ENCODE peak calls at places on chromosome 16, in nine cellular contexts. N is NCI-H1092; A is NCI-H1930; H is NCI-H2081; Z is activated T-helper 9 cell treated with anti-CD3 and anti-CD28 coated beads, Interleukin-2, amount 50 U/mL, for 16 hours; E is mesendoderm; T is stimulated activated CD8-positive, alpha-beta memory T cell treated with anti-CD3 and anti-CD28 coated beads, Interleukin-4, amount 100 ng/mL, for 1 hour; W is activated CD4-positive, alpha-beta T cell treated with anti-CD3 and anti-CD28 coated beads, Interleukin-2, amount 50 U/mL, for 4 hours; X is omental fat pad. I is an unnamed sample.

GRCh38 chr16:50196736-50197135 is 43.6 kb downstream of the TENT4B start:
- DNase-seq in N (no peak), A (no peak), H (no peak), Z (no peak), E (no peak), T (no peak), W (no peak), X (no peak), I (no peak)

GRCh38 chr16:63289834-63290460 is 1253.7 kb upstream of the CDH8 start:
- DNase-seq in N (peak; percentile 9), A (peak; percentile 3), H (peak; percentile 32), Z (no peak), E (peak; percentile 70), T (no peak), W (no peak), X (no peak), I (no peak)

GRCh38 chr16:66093217-66093616 is 273.3 kb upstream of the CDH5 start:
- DNase-seq in N (no peak), A (no peak), H (no peak), Z (no peak), E (no peak), T (no peak), W (no peak), X (no peak), I (no peak)

GRCh38 chr16:57622361-57623250 is 5.8 kb upstream of the ADGRG1 start:
- DNase-seq in N (no peak), A (no peak), H (no peak), Z (no peak), E (no peak), T (no peak), W (no peak), X (no peak), I (no peak)

GRCh38 chr16:55000595-55000994 is 69.9 kb downstream of the IRX5 start:
- DNase-seq in N (no peak), A (no peak), H (no peak), Z (no peak), E (no peak), T (no peak), W (no peak), X (no peak), I (no peak)

GRCh38 chr16:18853694-18854093 is 52.3 kb upstream of the ARL6IP1 start:
- DNase-seq in N (no peak), A (no peak), H (no peak), Z (no peak), E (no peak), T (no peak), W (no peak), X (no peak), I (no peak)

GRCh38 chr16:48231675-48232214 is 12.4 kb upstream of the LONP2 start:
- DNase-seq in N (no peak), A (peak; percentile 2), H (no peak), Z (no peak), E (peak; percentile 55), T (no peak), W (peak; percentile 5), X (no peak), I (no peak)

GRCh38 chr16:80883159-80883642 is 78.8 kb upstream of the CDYL2 start:
- DNase-seq in N (no peak), A (no peak), H (no peak), Z (no peak), E (no peak), T (no peak), W (no peak), X (no peak), I (no peak)

GRCh38 chr16:12507366-12507765 is 296.3 kb downstream of the CPPED1 start:
- DNase-seq in N (no peak), A (no peak), H (no peak), Z (no peak), E (no peak), T (no peak), W (no peak), X (no peak), I (no peak)

GRCh38 chr16:53523126-53523804 is 20.3 kb upstream of the AKTIP start:
- DNase-seq in N (no peak), A (no peak), H (no peak), Z (no peak), E (no peak), T (no peak), W (no peak), X (no peak), I (no peak)

GRCh38 chr16:81549547-81550411 is 105.2 kb downstream of the CMIP start:
- DNase-seq in N (no peak), A (no peak), H (no peak), Z (no peak), E (no peak), T (no peak), W (no peak), X (no peak), I (no peak)

GRCh38 chr16:49431591-49432290 is 58.1 kb downstream of the C16orf78 start:
- DNase-seq in N (no peak), A (no peak), H (no peak), Z (no peak), E (no peak), T (no peak), W (no peak), X (no peak), I (no peak)

GRCh38 chr16:48101069-48101674 is 54.6 kb downstream of the ABCC12 start:
- DNase-seq in N (peak; percentile 15), A (no peak), H (peak; percentile 38), Z (peak; percentile 13), E (no peak), T (no peak), W (peak; percentile 15), X (no peak), I (no peak)

GRCh38 chr16:66604376-66605176 is at the start of gene CMTM3:
- DNase-seq in N (peak; percentile 16), A (peak; percentile 32), H (peak; percentile 38), Z (peak; percentile 64), E (peak; percentile 78), T (peak; percentile 39), W (peak; percentile 65), X (peak; percentile 58), I (no peak)

GRCh38 chr16:73717266-73718057 is 579.2 kb upstream of the PSMD7 start:
- DNase-seq in N (no peak), A (no peak), H (no peak), Z (no peak), E (no peak), T (no peak), W (no peak), X (no peak), I (no peak)

GRCh38 chr16:74521691-74522090 is 85.2 kb downstream of the GLG1 start:
- DNase-seq in N (no peak), A (no peak), H (no peak), Z (no peak), E (peak; percentile 32), T (no peak), W (no peak), X (no peak), I (no peak)

GRCh38 chr16:86931410-86931941 is 353.1 kb downstream of the FOXL1 start:
- DNase-seq in N (no peak), A (no peak), H (no peak), Z (no peak), E (peak; percentile 48), T (no peak), W (no peak), X (no peak), I (no peak)

GRCh38 chr16:8712589-8713361 is 38.4 kb downstream of the ABAT start:
- DNase-seq in N (peak; percentile 85), A (peak; percentile 74), H (peak; percentile 32), Z (no peak), E (peak; percentile 41), T (no peak), W (no peak), X (no peak), I (no peak)

GRCh38 chr16:66660422-66661209 is 35.9 kb downstream of the CMTM4 start:
- DNase-seq in N (peak; percentile 53), A (no peak), H (no peak), Z (no peak), E (peak; percentile 81), T (no peak), W (no peak), X (no peak), I (no peak)

GRCh38 chr16:88803264-88803987 is at the start of gene CDT1:
- DNase-seq in N (peak; percentile 73), A (peak; percentile 76), H (peak; percentile 58), Z (peak; percentile 84), E (peak; percentile 78), T (peak; percentile 77), W (peak; percentile 73), X (no peak), I (no peak)

GRCh38 chr16:70402916-70403659 is 35.8 kb downstream of the ST3GAL2 start:
- DNase-seq in N (no peak), A (no peak), H (no peak), Z (no peak), E (no peak), T (no peak), W (no peak), X (no peak), I (no peak)

GRCh38 chr16:55853114-55853513 is 20.2 kb upstream of the CES1 start:
- DNase-seq in N (no peak), A (no peak), H (no peak), Z (no peak), E (no peak), T (no peak), W (no peak), X (no peak), I (no peak)

GRCh38 chr16:74742051-74742481 is 32.6 kb downstream of the FA2H start:
- DNase-seq in N (no peak), A (no peak), H (no peak), Z (no peak), E (no peak), T (no peak), W (no peak), X (no peak), I (no peak)

GRCh38 chr16:83200005-83200779 is 573.4 kb downstream of the CDH13 start:
- DNase-seq in N (peak; percentile 23), A (peak; percentile 4), H (no peak), Z (no peak), E (peak; percentile 18), T (no peak), W (no peak), X (no peak), I (no peak)

GRCh38 chr16:4358831-4359561 is 7.9 kb upstream of the PAM16 start:
- DNase-seq in N (peak; percentile 16), A (peak; percentile 19), H (no peak), Z (peak; percentile 59), E (peak; percentile 64), T (peak; percentile 39), W (peak; percentile 61), X (no peak), I (no peak)

GRCh38 chr16:85393674-85394510 is 219.2 kb upstream of the GSE1 start:
- DNase-seq in N (no peak), A (peak; percentile 22), H (no peak), Z (peak; percentile 51), E (peak; percentile 59), T (peak; percentile 40), W (peak; percentile 59), X (peak; percentile 19), I (no peak)

GRCh38 chr16:65069090-65069489 is 52.8 kb downstream of the CDH11 start:
- DNase-seq in N (no peak), A (no peak), H (no peak), Z (no peak), E (no peak), T (no peak), W (no peak), X (no peak), I (no peak)

GRCh38 chr16:56923481-56923880 is 8.5 kb upstream of the HERPUD1 start:
- DNase-seq in N (no peak), A (no peak), H (no peak), Z (no peak), E (no peak), T (no peak), W (no peak), X (no peak), I (no peak)

GRCh38 chr16:58495861-58496331 is 4.0 kb upstream of the NDRG4 start:
- DNase-seq in N (no peak), A (no peak), H (no peak), Z (no peak), E (no peak), T (no peak), W (no peak), X (no peak), I (no peak)

GRCh38 chr16:77788196-77789084 is at the start of gene VAT1L:
- DNase-seq in N (no peak), A (peak; percentile 30), H (no peak), Z (no peak), E (peak; percentile 71), T (no peak), W (no peak), X (no peak), I (no peak)

GRCh38 chr16:88650749-88651275 is at the start of gene CYBA:
- DNase-seq in N (no peak), A (no peak), H (peak; percentile 27), Z (peak; percentile 58), E (peak; percentile 85), T (peak; percentile 68), W (peak; percentile 61), X (no peak), I (no peak)